ENCODE peak calls at places on chromosomes 16 and 17, in seven cellular contexts. Y, F, W, M, G, L and C are unnamed samples.

GRCh38 chr17:64159051-64159590 is 29.2 kb upstream of the ERN1 start:
- DNase-seq in L (no peak), M (no peak), F (no peak), Y (no peak), G (no peak), W (no peak), C (no peak)

GRCh38 chr17:83202002-83203000 is 122.9 kb downstream of the METRNL start:
- DNase-seq in L (peak; percentile 8), Y (no peak), F (no peak), M (no peak), G (peak; percentile 4), W (peak; percentile 19), C (no peak)

GRCh38 chr16:10849736-10850477 is 27.1 kb upstream of the CIITA start:
- DNase-seq in F (no peak), Y (no peak), G (no peak), M (no peak), L (no peak), W (no peak), C (no peak)

GRCh38 chr16:82062645-82063058 is 27.6 kb downstream of the HSD17B2 start:
- DNase-seq in M (peak; percentile 71), W (no peak), G (no peak), L (no peak), Y (peak; percentile 48), F (peak; percentile 81), C (peak; percentile 89)

GRCh38 chr17:79654960-79655382 is 44.1 kb upstream of the RBFOX3 start:
- DNase-seq in G (no peak), M (no peak), F (no peak), W (no peak), Y (no peak), L (no peak), C (no peak)

GRCh38 chr17:51840688-51841087 is 317.8 kb downstream of the CA10 start:
- DNase-seq in Y (no peak), G (no peak), M (no peak), W (no peak), F (no peak), L (no peak), C (no peak)

GRCh38 chr17:50035930-50036329 is 20.0 kb upstream of the ITGA3 start:
- DNase-seq in Y (no peak), M (no peak), W (no peak), F (no peak), G (no peak), L (no peak), C (no peak)

GRCh38 chr17:3812771-3813170 is 11.8 kb upstream of the ITGAE start:
- DNase-seq in W (no peak), L (no peak), F (no peak), G (no peak), Y (no peak), M (no peak), C (no peak)

GRCh38 chr16:278863-279366 is 1.5 kb upstream of the ARHGDIG start:
- DNase-seq in F (peak; percentile 50), W (peak; percentile 50), Y (no peak), L (no peak), G (no peak), M (peak; percentile 17), C (peak; percentile 39)

GRCh38 chr17:64538508-64539120 is 31.8 kb downstream of the CEP95 start:
- DNase-seq in F (no peak), W (no peak), Y (no peak), G (no peak), M (no peak), L (no peak), C (no peak)

GRCh38 chr17:41906465-41907184 is 12.1 kb downstream of the ACLY start:
- DNase-seq in M (peak; percentile 35), F (no peak), G (no peak), L (no peak), Y (no peak), W (peak; percentile 46), C (no peak)

GRCh38 chr17:70661342-70662222 is 492.2 kb downstream of the KCNJ2 start:
- DNase-seq in W (no peak), Y (peak; percentile 45), L (no peak), M (peak; percentile 12), G (no peak), F (peak; percentile 3), C (no peak)

GRCh38 chr16:80569440-80570105 is 28.8 kb downstream of the DYNLRB2 start:
- DNase-seq in L (no peak), M (peak; percentile 46), W (no peak), F (peak; percentile 52), G (no peak), Y (peak; percentile 22), C (peak; percentile 30)

GRCh38 chr16:64791756-64792155 is 330.1 kb downstream of the CDH11 start:
- DNase-seq in Y (no peak), G (no peak), F (peak; percentile 1), W (no peak), L (no peak), M (peak; percentile 20), C (no peak)

GRCh38 chr16:8798535-8799157 is 1.0 kb downstream of the PMM2 start:
- DNase-seq in M (no peak), L (no peak), W (no peak), G (no peak), F (peak; percentile 3), Y (no peak), C (no peak)

GRCh38 chr17:46056800-46057304 is 57.8 kb downstream of the STH start:
- DNase-seq in L (no peak), Y (peak; percentile 40), F (peak; percentile 81), G (no peak), W (no peak), M (peak; percentile 74), C (no peak)

GRCh38 chr16:1793578-1794220 is at the start of gene IGFALS:
- DNase-seq in L (no peak), M (no peak), F (no peak), G (no peak), W (no peak), Y (no peak), C (no peak)

GRCh38 chr16:18800674-18801196 is 614 bp downstream of the ARL6IP1 start:
- DNase-seq in W (no peak), M (no peak), F (peak; percentile 29), L (no peak), Y (no peak), G (no peak), C (no peak)

GRCh38 chr16:67302882-67303434 is 23.6 kb downstream of the KCTD19 start:
- DNase-seq in L (no peak), F (no peak), Y (no peak), W (no peak), G (no peak), M (no peak), C (no peak)

GRCh38 chr17:7263071-7263800 is 958 bp upstream of the CLDN7 start:
- DNase-seq in W (no peak), F (peak; percentile 10), Y (no peak), G (no peak), L (no peak), M (no peak), C (no peak)

GRCh38 chr16:30075503-30076275 is at the start of gene PPP4C:
- DNase-seq in G (peak; percentile 81), Y (peak; percentile 62), L (peak; percentile 94), F (peak; percentile 94), M (peak; percentile 88), W (peak; percentile 93), C (no peak)
- TF ChIP-seq CTCF in G (no peak), Y (no peak), L (peak; percentile 31), F (peak; percentile 8), M (peak; percentile 11), W (no peak), C (no peak)

GRCh38 chr16:87003414-87003755 is 313.8 kb downstream of the C16orf95 start:
- DNase-seq in F (no peak), L (no peak), W (no peak), G (no peak), M (peak; percentile 41), Y (no peak), C (no peak)

GRCh38 chr16:87008664-87009063 is 308.5 kb downstream of the C16orf95 start:
- DNase-seq in L (no peak), Y (no peak), W (no peak), F (no peak), M (no peak), G (no peak), C (no peak)

GRCh38 chr16:87006789-87007745 is 310.1 kb downstream of the C16orf95 start:
- DNase-seq in L (no peak), Y (no peak), M (peak; percentile 43), W (no peak), G (no peak), F (no peak), C (no peak)

GRCh38 chr16:87006021-87006420 is 311.2 kb downstream of the C16orf95 start:
- DNase-seq in L (no peak), Y (no peak), M (no peak), F (no peak), W (no peak), G (no peak), C (no peak)

DNA sequence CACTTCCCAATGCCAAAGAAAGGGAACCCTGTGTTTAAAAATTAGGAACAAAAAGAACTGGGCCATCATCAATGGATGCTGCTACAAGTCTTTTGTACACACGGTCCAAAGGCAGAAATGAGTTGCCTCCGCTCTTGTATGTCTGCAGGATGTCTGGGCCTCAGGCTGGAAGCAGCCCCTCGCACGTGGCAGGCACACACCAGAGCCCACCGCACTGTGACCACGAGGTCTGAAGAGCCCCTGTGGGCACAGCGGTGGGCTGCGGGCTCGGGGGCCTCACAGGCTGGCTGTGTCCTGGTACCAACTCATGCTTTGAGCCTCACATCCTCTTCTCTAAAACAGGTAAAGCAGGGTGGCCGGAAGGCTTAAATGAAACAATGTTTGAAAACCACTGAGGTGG is 309.3 kb downstream of the C16orf95 start:
- DNase-seq in M (no peak), F (no peak), W (no peak), Y (no peak), L (no peak), G (no peak), C (no peak)
- H3K4me3 ChIP-seq in M (no peak overlapping the region), F (no peak overlapping the region), W (no peak overlapping the region), Y (no peak overlapping the region), L (no peak overlapping the region), G (no peak overlapping the region), C (no peak overlapping the region)

GRCh38 chr16:16120044-16120381 is 103.3 kb downstream of the ABCC6 start:
- DNase-seq in W (no peak), F (no peak), Y (no peak), G (no peak), L (no peak), M (no peak), C (no peak)
- TF ChIP-seq CTCF in W (no peak), F (no peak), Y (no peak), G (no peak), L (no peak), M (no peak), C (no peak)

GRCh38 chr16:56859636-56860035 is 5.4 kb upstream of the SLC12A3 start:
- DNase-seq in Y (no peak), F (no peak), M (no peak), L (no peak), G (no peak), W (no peak), C (no peak)
- H3K4me3 ChIP-seq in Y (no peak overlapping the region), F (no peak overlapping the region), M (no peak overlapping the region), L (no peak overlapping the region), G (no peak overlapping the region), W (no peak overlapping the region), C (no peak overlapping the region)